ENCODE peak calls at places on chromosome 6, in ten cellular contexts. U, W, T, O, P, R, I, G, M and Y are unnamed samples.

GRCh38 chr6:110404602-110405001 is 10.8 kb downstream of the DDO start:
- DNase-seq in M (no peak), W (no peak), R (no peak), G (no peak), O (no peak), I (peak; percentile 25), P (no peak), U (no peak), T (no peak), Y (no peak)

GRCh38 chr6:55778704-55779103 is 96.7 kb downstream of the BMP5 start:
- DNase-seq in R (no peak), O (no peak), W (no peak), M (no peak), P (no peak), I (no peak), G (no peak), T (no peak), U (no peak), Y (no peak)

GRCh38 chr6:99412065-99412464 is 13.0 kb downstream of the PNISR start:
- DNase-seq in I (no peak), P (no peak), U (no peak), T (no peak), O (no peak), M (no peak), R (no peak), G (no peak), W (no peak), Y (no peak)

GRCh38 chr6:127162808-127163207 is 44.3 kb downstream of the RSPO3 start:
- DNase-seq in W (no peak), R (no peak), M (no peak), I (no peak), O (no peak), T (no peak), P (no peak), G (no peak), U (no peak), Y (no peak)

GRCh38 chr6:100210138-100210872 is 216.3 kb upstream of the MCHR2 start:
- DNase-seq in U (no peak), O (no peak), G (no peak), I (no peak), P (peak; percentile 82), W (no peak), T (no peak), M (no peak), R (no peak), Y (no peak)

GRCh38 chr6:33306356-33306755 is 7.5 kb downstream of the TAPBP start:
- DNase-seq in I (no peak), W (no peak), O (no peak), P (no peak), G (no peak), U (no peak), M (no peak), R (no peak), T (no peak), Y (no peak)

GRCh38 chr6:135087403-135087802 is 32.8 kb upstream of the HBS1L start:
- DNase-seq in U (no peak), P (no peak), G (no peak), O (no peak), T (no peak), M (no peak), R (no peak), I (no peak), W (no peak), Y (no peak)

GRCh38 chr6:73585566-73586415 is 65.0 kb upstream of the EEF1A1 start:
- DNase-seq in G (peak; percentile 70), M (peak; percentile 40), U (peak; percentile 77), O (no peak), W (no peak), P (no peak), R (no peak), I (peak; percentile 27), T (no peak), Y (no peak)

GRCh38 chr6:41502607-41503434 is 43.4 kb upstream of the FOXP4 start:
- DNase-seq in R (peak; percentile 71), I (no peak), U (peak; percentile 58), W (no peak), M (peak; percentile 31), T (no peak), G (peak; percentile 49), P (peak; percentile 76), O (no peak), Y (no peak)

GRCh38 chr6:88741071-88741470 is 222.3 kb downstream of the RNGTT start:
- DNase-seq in M (no peak), G (no peak), U (no peak), I (no peak), O (no peak), T (no peak), R (no peak), P (no peak), W (no peak), Y (no peak)

DNA sequence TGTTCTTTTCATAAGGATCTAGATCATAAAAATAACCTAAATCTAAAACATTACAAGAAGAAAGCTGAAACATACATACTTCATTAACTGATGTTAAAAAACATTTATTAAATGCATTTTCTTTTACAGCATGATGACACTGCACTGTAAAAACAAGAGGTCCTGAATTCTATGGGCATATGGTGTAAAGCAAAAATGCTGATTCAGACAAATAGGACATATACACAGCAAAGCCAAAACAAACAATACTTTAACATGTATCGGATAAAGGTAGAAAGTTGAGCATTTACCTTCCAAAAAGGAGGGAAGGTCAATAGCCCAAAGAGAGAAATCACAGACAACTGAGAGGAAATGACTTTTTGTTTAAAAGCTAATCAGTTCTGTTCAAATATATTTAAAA is 221.5 kb downstream of the RNGTT start:
- DNase-seq in M (no peak), R (no peak), W (no peak), P (no peak), G (no peak), T (no peak), I (no peak), O (no peak), U (no peak), Y (no peak)
- H3K9me3 ChIP-seq in M (no peaks in the 10 kb centered on the region), R (no peaks in the 10 kb centered on the region), W (no peaks in the 10 kb centered on the region), P (no peaks in the 10 kb centered on the region), G (no peaks in the 10 kb centered on the region), T (no peaks in the 10 kb centered on the region), I (no peaks in the 10 kb centered on the region), O (no peaks in the 10 kb centered on the region), U (no peaks in the 10 kb centered on the region), Y (no peaks in the 10 kb centered on the region)

DNA sequence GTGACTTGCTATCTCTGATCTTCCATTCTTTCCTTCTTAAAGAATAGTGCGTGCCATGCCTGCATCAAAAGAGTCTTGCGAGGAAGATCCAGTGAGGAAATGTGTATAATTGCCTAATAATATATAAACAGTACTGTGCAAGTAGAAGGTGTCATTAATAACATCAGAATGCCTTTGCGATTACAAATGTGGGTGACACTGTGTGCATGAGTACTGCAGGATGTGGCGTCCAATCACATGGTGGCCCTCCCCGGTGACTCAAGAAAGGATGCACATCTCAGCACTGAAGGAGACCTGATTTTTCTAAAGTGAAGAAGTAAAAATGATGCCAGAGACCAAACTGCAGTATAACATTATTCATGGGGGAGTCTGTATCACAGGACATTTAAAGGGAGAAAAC is 107.5 kb upstream of the EDN1 start:
- DNase-seq in W (no peak), R (no peak), G (no peak), O (no peak), P (no peak), T (no peak), U (no peak), I (no peak), M (no peak), Y (no peak)
- H3K9me3 ChIP-seq in W (no peaks in the 10 kb centered on the region), R (no peaks in the 10 kb centered on the region), G (no peaks in the 10 kb centered on the region), O (no peaks in the 10 kb centered on the region), P (no peaks in the 10 kb centered on the region), T (no peaks in the 10 kb centered on the region), U (no peaks in the 10 kb centered on the region), I (no peaks in the 10 kb centered on the region), M (no peaks in the 10 kb centered on the region), Y (no peaks in the 10 kb centered on the region)

GRCh38 chr6:167572106-167572505 is 247.2 kb downstream of the TTLL2 start:
- DNase-seq in M (peak; percentile 13), W (no peak), G (no peak), O (no peak), R (peak; percentile 62), T (no peak), P (no peak), I (no peak), U (no peak), Y (no peak)

GRCh38 chr6:167569041-167569805 is 244.3 kb downstream of the TTLL2 start:
- DNase-seq in G (no peak), M (no peak), R (peak; percentile 25), P (no peak), I (no peak), U (no peak), O (no peak), T (no peak), W (no peak), Y (peak; percentile 59)

GRCh38 chr6:167569879-167570278 is 245.0 kb downstream of the TTLL2 start:
- DNase-seq in T (no peak), O (no peak), W (no peak), P (no peak), I (no peak), M (no peak), U (no peak), R (peak; percentile 52), G (no peak), Y (peak; percentile 65)

GRCh38 chr6:167571550-167571949 is 246.7 kb downstream of the TTLL2 start:
- DNase-seq in R (peak; percentile 41), U (no peak), T (no peak), G (no peak), M (no peak), O (no peak), I (no peak), P (no peak), W (no peak), Y (no peak)

DNA sequence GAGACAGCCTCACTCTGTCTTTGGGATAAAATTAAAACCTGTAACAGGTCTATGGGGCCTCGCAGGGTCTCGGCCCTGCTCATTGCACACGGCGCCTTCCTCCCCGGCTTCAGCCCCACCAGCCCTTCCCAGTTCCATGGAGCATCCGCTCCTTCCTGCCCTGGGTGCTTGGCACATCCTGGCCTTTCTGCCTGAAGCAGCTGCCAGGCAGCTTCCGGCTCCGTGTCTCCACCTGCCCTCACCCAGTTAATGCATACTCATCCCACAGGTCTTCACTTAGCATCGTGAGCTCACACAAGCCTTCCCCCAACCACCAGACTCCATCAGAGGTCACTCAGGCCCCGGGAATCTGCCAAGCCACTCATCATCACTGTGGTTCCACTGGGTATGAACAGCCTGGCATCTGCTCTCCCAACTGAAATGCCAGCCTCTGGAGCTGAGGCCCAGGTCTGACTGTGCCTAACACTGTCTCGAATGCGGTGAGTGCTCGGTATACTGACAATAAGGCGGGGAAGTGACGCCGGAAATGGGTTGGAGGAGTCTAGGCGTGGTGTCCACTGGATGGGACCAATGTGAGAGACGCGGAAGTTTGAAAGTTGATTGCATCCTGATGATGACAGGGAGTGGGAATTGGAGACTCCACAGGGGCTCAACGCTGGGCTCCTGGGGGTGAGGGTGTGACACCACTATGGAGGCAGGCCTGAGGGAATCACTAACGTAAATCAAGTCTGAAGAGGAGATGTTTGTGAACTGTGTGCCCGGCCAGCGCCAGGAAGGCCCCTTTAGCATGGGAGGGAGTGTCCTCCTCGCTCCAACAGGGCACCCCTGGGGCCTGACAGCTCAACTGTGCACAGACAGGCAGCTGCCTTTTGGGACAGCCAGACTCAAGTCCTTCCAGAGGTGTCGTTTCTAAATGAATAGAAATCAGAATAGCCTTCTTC is 245.8 kb downstream of the TTLL2 start:
- DNase-seq in U (no peak), O (no peak), P (no peak), W (no peak), R (peak; percentile 40), M (peak; percentile 8), G (no peak), T (no peak), I (no peak), Y (no peak)
- H3K9me3 ChIP-seq in U (no peaks in the 10 kb centered on the region), O (no peaks in the 10 kb centered on the region), P (no peaks in the 10 kb centered on the region), W (no peaks in the 10 kb centered on the region), R (no peaks in the 10 kb centered on the region), M (no peaks in the 10 kb centered on the region), G (no peaks in the 10 kb centered on the region), T (no peaks in the 10 kb centered on the region), I (no peaks in the 10 kb centered on the region), Y (no peaks in the 10 kb centered on the region)

GRCh38 chr6:158338311-158339112 is 26.2 kb downstream of the TULP4 start:
- DNase-seq in T (no peak), W (no peak), R (no peak), O (no peak), U (no peak), I (no peak), P (no peak), G (no peak), M (no peak), Y (no peak)
- H3K9me3 ChIP-seq in T (no peaks in the 10 kb centered on the region), W (no peaks in the 10 kb centered on the region), R (no peaks in the 10 kb centered on the region), O (no peaks in the 10 kb centered on the region), U (no peaks in the 10 kb centered on the region), I (no peaks in the 10 kb centered on the region), P (no peaks in the 10 kb centered on the region), G (no peaks in the 10 kb centered on the region), M (no peaks in the 10 kb centered on the region), Y (no peaks in the 10 kb centered on the region)